ENCODE peak calls at places on chromosomes 4 and X, in five cellular contexts. F is uterus, J is aorta, E is left ventricle myocardium inferior, N is cardiac muscle cell. C is an unnamed sample. For H3K4me1 and H3K36me3, the result is how much of the 10 kb centered on the place peaks cover.

GRCh38 chr4:155001229-155001628 is 207.2 kb upstream of the NPY2R start:
- DNase-seq in N (no peak), J (no peak), F (no peak), E (no peak), C (no peak)

GRCh38 chr4:24527371-24527770 is 57.0 kb downstream of the DHX15 start:
- DNase-seq in N (peak), E (no peak), J (no peak), F (no peak), C (no peak)

GRCh38 chr4:142406917-142407501 is 439.1 kb downstream of the INPP4B start:
- DNase-seq in E (no peak), J (no peak), F (no peak), N (peak), C (no peak)

GRCh38 chrX:153463031-153463430 is 7.3 kb downstream of the HAUS7 start:
- DNase-seq in J (no peak), F (no peak), E (no peak), N (no peak), C (no peak)

GRCh38 chrX:105297041-105297440 is 76.5 kb upstream of the TEX13A start:
- DNase-seq in N (no peak), F (no peak), J (no peak), E (no peak), C (no peak)

GRCh38 chr4:94455081-94455480 is 3.3 kb downstream of the PDLIM5 start:
- DNase-seq in F (peak), E (peak), J (peak), N (peak), C (peak)

GRCh38 chr4:147576084-147576483 is 41.1 kb upstream of the TMEM184C start:
- DNase-seq in F (no peak), E (no peak), N (no peak), J (no peak), C (no peak)

GRCh38 chr4:133921280-133922195 is 280.1 kb downstream of the PABPC4L start:
- DNase-seq in J (no peak), E (no peak), F (no peak), N (peak), C (no peak)

GRCh38 chrX:111498538-111499103 is 12.8 kb upstream of the SERTM2 start:
- DNase-seq in J (no peak), E (no peak), F (no peak), N (no peak), C (no peak)

GRCh38 chrX:70253377-70254062 is 6.5 kb downstream of the P2RY4 start:
- DNase-seq in J (no peak), F (no peak), N (no peak), E (no peak), C (no peak)

GRCh38 chr4:51831133-51831532 is 11.8 kb upstream of the DCUN1D4 start:
- DNase-seq in N (peak), F (peak), J (peak), E (peak), C (peak)

GRCh38 chr4:55251352-55251751 is 94.7 kb upstream of the SRD5A3 start:
- DNase-seq in J (no peak), N (peak), F (no peak), E (no peak), C (no peak)

GRCh38 chr4:24657768-24658617 is 73.6 kb upstream of the DHX15 start:
- DNase-seq in N (peak), J (peak), F (no peak), E (peak), C (no peak)

GRCh38 chr4:104989363-104989762 is 157.3 kb upstream of the TET2 start:
- DNase-seq in N (peak), E (no peak), F (peak), J (no peak), C (no peak)

GRCh38 chr4:169345207-169345788 is 74.5 kb upstream of the SH3RF1 start:
- DNase-seq in F (no peak), E (no peak), N (peak), J (no peak), C (no peak)

GRCh38 chr4:39022241-39022640 is 10.0 kb downstream of the TMEM156 start:
- DNase-seq in F (no peak), N (no peak), E (no peak), J (no peak), C (no peak)

GRCh38 chrX:12701625-12702024 is 89.6 kb upstream of the PRPS2 start:
- DNase-seq in N (peak), J (no peak), E (peak), F (no peak), C (no peak)

GRCh38 chr4:189202182-189202868 is 738.3 kb upstream of the FRG1 start:
- DNase-seq in N (peak), E (peak), J (peak), F (no peak), C (no peak)

GRCh38 chrX:56232221-56233082 is at the start of gene KLF8:
- DNase-seq in F (peak), E (peak), J (peak), N (peak), C (peak)

GRCh38 chr4:110730318-110730717 is 107.4 kb upstream of the PITX2 start:
- DNase-seq in F (no peak), E (no peak), J (no peak), N (no peak), C (no peak)

GRCh38 chrX:153184787-153185186 is 5.7 kb downstream of the MAGEA1 start:
- DNase-seq in F (no peak), J (no peak), N (no peak), E (no peak), C (no peak)

GRCh38 chrX:4225086-4225485 is 511.6 kb upstream of the PRKX start:
- DNase-seq in E (no peak), J (no peak), N (no peak), F (no peak), C (no peak)

GRCh38 chr4:19736968-19737756 is 514.5 kb upstream of the SLIT2 start:
- DNase-seq in N (peak), E (no peak), J (no peak), F (no peak), C (no peak)

GRCh38 chr4:44869222-44869882 is 143.0 kb upstream of the GNPDA2 start:
- DNase-seq in E (no peak), J (no peak), F (no peak), N (no peak), C (no peak)

GRCh38 chrX:119075271-119075670 is 2.5 kb downstream of the CT47C1 start:
- DNase-seq in J (no peak), E (no peak), N (no peak), F (no peak), C (no peak)

GRCh38 chr4:84887824-84888223 is 78.7 kb downstream of the WDFY3 start:
- DNase-seq in E (no peak), F (no peak), J (no peak), N (peak), C (no peak)

GRCh38 chrX:6793000-6793399 is 258.1 kb upstream of the VCX3A start:
- DNase-seq in F (no peak), E (no peak), N (no peak), J (no peak), C (no peak)

GRCh38 chr4:30837131-30837539 is 117.0 kb downstream of the PCDH7 start:
- DNase-seq in N (peak), E (no peak), J (no peak), F (no peak), C (no peak)

GRCh38 chr4:102420563-102421221 is 75.4 kb upstream of the SLC39A8 start:
- DNase-seq in N (no peak), F (no peak), J (no peak), E (no peak), C (no peak)

GRCh38 chrX:147962476-147962875 is 18.7 kb upstream of the FMR1NB start:
- DNase-seq in F (no peak), N (no peak), E (no peak), J (no peak), C (no peak)

GRCh38 chr4:7335363-7336066 is 99.2 kb downstream of the PSAPL1 start:
- DNase-seq in E (peak), F (peak), J (no peak), N (peak), C (peak)

GRCh38 chr4:78749972-78750727 is 26.0 kb upstream of the BMP2K start:
- DNase-seq in F (no peak), N (no peak), J (no peak), E (no peak), C (no peak)
- H3K4me1 ChIP-seq in F (under half), N (under half), J (under half), E (under half), C (under half)

GRCh38 chr4:182139481-182139880 is 103.7 kb upstream of the TENM3 start:
- DNase-seq in N (no peak), J (no peak), E (no peak), F (no peak), C (no peak)
- H3K36me3 ChIP-seq in N (under half), J (under half), E (under half), F (under half), C (under half)

DNA sequence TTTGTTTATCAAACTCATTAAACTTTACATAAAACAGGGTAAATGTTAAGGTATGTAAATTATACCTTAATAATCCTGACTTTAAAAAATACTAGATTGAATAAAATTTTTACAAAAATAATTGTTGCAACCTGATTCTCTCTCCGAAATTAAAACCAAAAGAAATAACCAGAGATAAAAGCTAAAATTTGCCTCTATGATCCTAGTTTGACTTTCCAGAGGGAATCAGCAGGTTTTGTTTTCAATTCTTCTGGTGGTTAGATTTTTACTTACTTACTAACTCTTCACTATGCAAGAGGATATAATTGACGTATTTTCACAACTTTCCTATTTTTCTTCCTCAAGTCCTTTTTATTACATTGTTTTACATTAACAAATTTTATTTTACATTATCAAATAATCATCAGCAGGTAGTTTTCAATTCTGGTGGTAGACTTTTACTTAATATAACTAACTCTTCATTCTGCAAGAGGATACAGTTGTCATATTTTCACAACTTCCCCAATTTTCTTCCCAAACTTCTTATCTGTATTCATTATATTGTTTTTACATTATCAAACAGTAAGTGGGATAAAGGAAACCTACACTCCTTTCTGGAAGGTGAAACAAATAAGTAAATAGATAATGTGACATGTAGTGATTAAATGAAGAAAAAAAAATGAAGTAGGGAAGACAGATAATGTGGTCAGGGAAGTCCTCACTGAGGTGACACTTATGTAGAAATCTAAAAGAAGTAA is 52.2 kb downstream of the TBCK start:
- DNase-seq in F (no peak), J (no peak), N (no peak), E (no peak), C (no peak)
- H3K4me1 ChIP-seq in F (under half), J (under half), N (under half), E (under half), C (under half)

GRCh38 chr4:2650276-2650675 is 105.9 kb downstream of the TNIP2 start:
- DNase-seq in J (no peak), F (no peak), E (no peak), N (no peak), C (no peak)
- H3K36me3 ChIP-seq in J (under half), F (under half), E (half or more), N (under half), C (under half)

DNA sequence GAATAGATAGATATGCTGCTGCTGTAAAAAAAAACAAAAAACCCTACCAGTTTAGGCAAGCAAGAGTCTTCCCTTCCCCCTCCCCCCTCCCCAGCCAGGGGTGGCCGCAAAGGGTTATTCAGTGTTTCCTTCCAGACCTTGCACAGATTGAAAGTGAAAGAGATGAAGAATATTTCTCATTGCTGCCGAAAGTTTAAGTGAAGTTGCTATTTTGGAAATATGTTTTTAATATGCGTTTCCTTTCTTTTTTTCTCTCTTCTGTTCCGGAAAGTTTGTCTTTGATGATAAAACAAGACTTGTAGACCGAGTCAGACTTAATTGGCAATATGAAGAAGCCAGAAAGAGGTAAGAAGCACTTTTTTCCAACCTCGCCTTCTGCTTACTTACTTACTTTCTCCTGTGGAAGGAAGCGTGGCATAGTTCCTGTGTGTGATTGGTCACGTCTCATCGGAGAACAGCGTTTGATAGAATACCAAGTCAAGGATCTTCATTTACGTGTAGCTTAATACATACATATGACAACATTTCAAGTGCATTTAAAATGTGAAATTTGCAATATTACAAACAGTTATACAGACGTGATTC is 58.4 kb upstream of the CLCN4 start:
- DNase-seq in F (no peak), E (no peak), J (no peak), N (no peak), C (no peak)
- H3K4me1 ChIP-seq in F (under half), E (under half), J (under half), N (under half), C (under half)

GRCh38 chrX:350534-351321 is 32.1 kb upstream of the GTPBP6 start:
- DNase-seq in F (no peak), N (no peak), J (peak), E (peak), C (peak)

GRCh38 chrX:350148-350533 is 31.5 kb upstream of the GTPBP6 start:
- DNase-seq in F (no peak), E (peak), J (peak), N (no peak), C (peak)

GRCh38 chrX:349196-349595 is 30.6 kb upstream of the GTPBP6 start:
- DNase-seq in F (no peak), J (peak), N (peak), E (peak), C (no peak)

GRCh38 chrX:348461-349117 is 30.0 kb upstream of the GTPBP6 start:
- DNase-seq in E (peak), N (peak), J (peak), F (no peak), C (no peak)

GRCh38 chrX:349702-350101 is 31.1 kb upstream of the GTPBP6 start:
- DNase-seq in J (peak), E (no peak), F (no peak), N (no peak), C (no peak)
- H3K36me3 ChIP-seq in J (under half), E (under half), F (under half), N (under half), C (under half)

DNA sequence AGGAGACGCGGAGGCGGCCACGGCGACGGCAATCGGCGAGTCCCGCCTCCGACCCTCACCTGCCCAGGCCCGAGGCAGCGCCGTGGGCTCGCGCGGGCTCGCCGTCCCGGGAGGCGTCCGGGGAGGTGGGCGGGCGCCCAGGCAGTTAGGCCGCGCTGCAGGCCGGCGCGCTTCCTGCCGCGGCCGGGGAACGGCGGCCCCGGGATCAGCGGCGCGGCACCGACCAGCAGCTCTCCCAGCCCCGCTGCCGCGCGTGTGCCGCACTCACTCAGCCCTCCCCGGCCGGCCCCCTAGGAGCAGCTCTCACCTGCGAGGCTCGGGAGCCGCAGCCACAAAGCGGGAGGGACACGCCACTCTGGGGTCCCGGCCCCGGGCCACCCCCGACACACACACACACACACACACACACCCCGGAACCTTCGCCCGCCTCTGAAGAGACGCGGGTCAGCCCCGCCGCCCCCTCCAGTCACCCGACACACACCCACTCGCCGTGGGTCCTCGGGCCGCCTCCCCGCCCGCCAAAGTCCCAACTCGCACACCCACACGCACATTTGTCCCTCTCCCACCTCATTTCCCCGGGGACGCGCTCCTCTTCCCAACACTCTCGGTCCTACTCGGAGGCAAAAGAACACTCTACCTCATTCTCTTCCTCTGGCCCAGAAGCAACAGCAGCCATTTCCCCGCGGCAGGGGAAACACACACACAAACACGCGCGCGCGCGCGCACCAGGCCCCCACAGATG is at the start of gene CNOT6L:
- DNase-seq in N (peak), F (peak), E (peak), J (peak), C (peak)
- H3K4me1 ChIP-seq in N (under half), F (under half), E (half or more), J (under half), C (half or more)